ENCODE peak calls at places on chromosomes 11 and 22, in ten cellular contexts. One of them, this sample, is unnamed.

GRCh38 chr11:124096364-124096763 is 18.9 kb upstream of the VWA5A start:
- DNase-seq in lower leg skin: no peak
- DNase-seq in prostate gland: no peak
- DNase-seq in uterus: no peak
- DNase-seq in esophagus squamous epithelium: no peak
- DNase-seq in adrenal gland: no peak
- DNase-seq in heart left ventricle: no peak
- DNase-seq in sigmoid colon: no peak
- DNase-seq in esophagus muscularis mucosa: no peak
- DNase-seq in body of pancreas: no peak
- DNase-seq in this sample: no peak

GRCh38 chr11:102292951-102293350 is 24.3 kb upstream of the BIRC3 start:
- DNase-seq in adrenal gland: no peak
- DNase-seq in sigmoid colon: no peak
- DNase-seq in heart left ventricle: no peak
- DNase-seq in esophagus squamous epithelium: no peak
- DNase-seq in lower leg skin: no peak
- DNase-seq in uterus: no peak
- DNase-seq in body of pancreas: no peak
- DNase-seq in esophagus muscularis mucosa: no peak
- DNase-seq in prostate gland: no peak
- DNase-seq in this sample: no peak

GRCh38 chr11:77154381-77155081 is 26.5 kb downstream of the MYO7A start:
- DNase-seq in prostate gland: no peak
- DNase-seq in adrenal gland: peak; percentile 81
- DNase-seq in lower leg skin: no peak
- DNase-seq in esophagus muscularis mucosa: no peak
- DNase-seq in sigmoid colon: peak; percentile 67
- DNase-seq in body of pancreas: no peak
- DNase-seq in esophagus squamous epithelium: no peak
- DNase-seq in heart left ventricle: peak; percentile 65
- DNase-seq in uterus: no peak
- DNase-seq in this sample: no peak

GRCh38 chr11:86551286-86551685 is 121.1 kb downstream of the ME3 start:
- DNase-seq in esophagus squamous epithelium: no peak
- DNase-seq in heart left ventricle: no peak
- DNase-seq in adrenal gland: peak; percentile 53
- DNase-seq in body of pancreas: peak; percentile 67
- DNase-seq in sigmoid colon: no peak
- DNase-seq in prostate gland: peak; percentile 48
- DNase-seq in lower leg skin: no peak
- DNase-seq in uterus: peak; percentile 59
- DNase-seq in esophagus muscularis mucosa: no peak
- DNase-seq in this sample: no peak

GRCh38 chr11:42958635-42959034 is 353.2 kb upstream of the API5 start:
- DNase-seq in esophagus muscularis mucosa: no peak
- DNase-seq in sigmoid colon: no peak
- DNase-seq in body of pancreas: no peak
- DNase-seq in heart left ventricle: no peak
- DNase-seq in prostate gland: no peak
- DNase-seq in adrenal gland: no peak
- DNase-seq in esophagus squamous epithelium: no peak
- DNase-seq in lower leg skin: no peak
- DNase-seq in uterus: no peak
- DNase-seq in this sample: no peak

GRCh38 chr11:61533401-61533800 is 24.9 kb downstream of the LRRC10B start:
- DNase-seq in body of pancreas: peak; percentile 66
- DNase-seq in uterus: no peak
- DNase-seq in esophagus muscularis mucosa: no peak
- DNase-seq in lower leg skin: no peak
- DNase-seq in adrenal gland: no peak
- DNase-seq in sigmoid colon: no peak
- DNase-seq in prostate gland: peak; percentile 72
- DNase-seq in esophagus squamous epithelium: no peak
- DNase-seq in heart left ventricle: no peak
- DNase-seq in this sample: no peak

GRCh38 chr11:61742391-61742790 is 10.0 kb upstream of the MYRF start:
- DNase-seq in uterus: no peak
- DNase-seq in adrenal gland: no peak
- DNase-seq in prostate gland: no peak
- DNase-seq in lower leg skin: no peak
- DNase-seq in esophagus squamous epithelium: no peak
- DNase-seq in body of pancreas: no peak
- DNase-seq in heart left ventricle: no peak
- DNase-seq in sigmoid colon: no peak
- DNase-seq in esophagus muscularis mucosa: no peak
- DNase-seq in this sample: no peak

GRCh38 chr11:78432058-78432515 is 14.5 kb upstream of the GAB2 start:
- DNase-seq in esophagus squamous epithelium: no peak
- DNase-seq in heart left ventricle: no peak
- DNase-seq in lower leg skin: no peak
- DNase-seq in sigmoid colon: no peak
- DNase-seq in uterus: peak; percentile 55
- DNase-seq in prostate gland: no peak
- DNase-seq in adrenal gland: peak; percentile 37
- DNase-seq in body of pancreas: no peak
- DNase-seq in esophagus muscularis mucosa: no peak
- DNase-seq in this sample: no peak

GRCh38 chr22:25172153-25172552 is 27.5 kb upstream of the CRYBB3 start:
- DNase-seq in prostate gland: peak; percentile 35
- DNase-seq in body of pancreas: peak; percentile 12
- DNase-seq in esophagus muscularis mucosa: no peak
- DNase-seq in esophagus squamous epithelium: no peak
- DNase-seq in lower leg skin: no peak
- DNase-seq in heart left ventricle: no peak
- DNase-seq in sigmoid colon: no peak
- DNase-seq in uterus: no peak
- DNase-seq in adrenal gland: peak; percentile 44
- DNase-seq in this sample: no peak

GRCh38 chr11:126256216-126256615 is 12.5 kb downstream of the SRPRA start:
- DNase-seq in sigmoid colon: no peak
- DNase-seq in uterus: no peak
- DNase-seq in prostate gland: no peak
- DNase-seq in adrenal gland: no peak
- DNase-seq in body of pancreas: no peak
- DNase-seq in esophagus squamous epithelium: no peak
- DNase-seq in lower leg skin: no peak
- DNase-seq in heart left ventricle: no peak
- DNase-seq in esophagus muscularis mucosa: no peak
- DNase-seq in this sample: no peak

GRCh38 chr11:64007629-64008282 is 21.5 kb downstream of the OTUB1 start:
- DNase-seq in heart left ventricle: peak; percentile 76
- DNase-seq in body of pancreas: peak; percentile 88
- DNase-seq in uterus: peak; percentile 70
- DNase-seq in esophagus muscularis mucosa: peak; percentile 93
- DNase-seq in adrenal gland: peak; percentile 93
- DNase-seq in sigmoid colon: peak; percentile 87
- DNase-seq in esophagus squamous epithelium: no peak
- DNase-seq in lower leg skin: peak; percentile 93
- DNase-seq in prostate gland: no peak
- DNase-seq in this sample: no peak

GRCh38 chr22:45938913-45939312 is 38.0 kb downstream of the WNT7B start:
- DNase-seq in sigmoid colon: no peak
- DNase-seq in prostate gland: no peak
- DNase-seq in adrenal gland: no peak
- DNase-seq in uterus: no peak
- DNase-seq in body of pancreas: no peak
- DNase-seq in esophagus muscularis mucosa: no peak
- DNase-seq in esophagus squamous epithelium: no peak
- DNase-seq in heart left ventricle: no peak
- DNase-seq in lower leg skin: no peak
- DNase-seq in this sample: no peak

GRCh38 chr11:125092669-125093068 is 18.8 kb downstream of the TMEM218 start:
- DNase-seq in uterus: no peak
- DNase-seq in esophagus muscularis mucosa: no peak
- DNase-seq in adrenal gland: no peak
- DNase-seq in heart left ventricle: no peak
- DNase-seq in esophagus squamous epithelium: no peak
- DNase-seq in prostate gland: no peak
- DNase-seq in sigmoid colon: no peak
- DNase-seq in body of pancreas: no peak
- DNase-seq in lower leg skin: no peak
- DNase-seq in this sample: no peak

GRCh38 chr22:43426816-43427215 is 15.0 kb downstream of the MPPED1 start:
- DNase-seq in heart left ventricle: no peak
- DNase-seq in adrenal gland: no peak
- DNase-seq in sigmoid colon: no peak
- DNase-seq in lower leg skin: no peak
- DNase-seq in esophagus muscularis mucosa: no peak
- DNase-seq in uterus: no peak
- DNase-seq in prostate gland: no peak
- DNase-seq in esophagus squamous epithelium: no peak
- DNase-seq in body of pancreas: no peak
- DNase-seq in this sample: no peak

GRCh38 chr22:24465566-24465965 is 29.6 kb upstream of the UPB1 start:
- DNase-seq in body of pancreas: no peak
- DNase-seq in uterus: no peak
- DNase-seq in heart left ventricle: no peak
- DNase-seq in esophagus muscularis mucosa: no peak
- DNase-seq in adrenal gland: no peak
- DNase-seq in prostate gland: no peak
- DNase-seq in sigmoid colon: no peak
- DNase-seq in esophagus squamous epithelium: no peak
- DNase-seq in lower leg skin: no peak
- DNase-seq in this sample: no peak

GRCh38 chr11:95904009-95904650 is 19.8 kb downstream of the MTMR2 start:
- DNase-seq in body of pancreas: no peak
- DNase-seq in esophagus squamous epithelium: no peak
- DNase-seq in heart left ventricle: no peak
- DNase-seq in prostate gland: no peak
- DNase-seq in esophagus muscularis mucosa: no peak
- DNase-seq in uterus: no peak
- DNase-seq in lower leg skin: no peak
- DNase-seq in sigmoid colon: no peak
- DNase-seq in adrenal gland: no peak
- DNase-seq in this sample: no peak

GRCh38 chr11:130178992-130179391 is 19.4 kb downstream of the ST14 start:
- DNase-seq in adrenal gland: no peak
- DNase-seq in prostate gland: no peak
- DNase-seq in heart left ventricle: no peak
- DNase-seq in body of pancreas: no peak
- DNase-seq in sigmoid colon: no peak
- DNase-seq in esophagus muscularis mucosa: no peak
- DNase-seq in lower leg skin: no peak
- DNase-seq in esophagus squamous epithelium: no peak
- DNase-seq in uterus: no peak
- DNase-seq in this sample: no peak

GRCh38 chr11:104159356-104159755 is 4.6 kb downstream of the PDGFD start:
- DNase-seq in heart left ventricle: no peak
- DNase-seq in sigmoid colon: no peak
- DNase-seq in adrenal gland: no peak
- DNase-seq in lower leg skin: no peak
- DNase-seq in esophagus squamous epithelium: no peak
- DNase-seq in prostate gland: no peak
- DNase-seq in uterus: no peak
- DNase-seq in body of pancreas: no peak
- DNase-seq in esophagus muscularis mucosa: no peak
- DNase-seq in this sample: no peak

GRCh38 chr22:27108425-27109114 is 451.2 kb downstream of the MIAT start:
- DNase-seq in sigmoid colon: peak; percentile 93
- DNase-seq in esophagus squamous epithelium: no peak
- DNase-seq in esophagus muscularis mucosa: peak; percentile 97
- DNase-seq in lower leg skin: peak; percentile 88
- DNase-seq in heart left ventricle: no peak
- DNase-seq in prostate gland: no peak
- DNase-seq in adrenal gland: peak; percentile 70
- DNase-seq in uterus: peak; percentile 69
- DNase-seq in body of pancreas: peak; percentile 51
- DNase-seq in this sample: peak; percentile 60

GRCh38 chr22:38737302-38738060 is 18.3 kb downstream of the SUN2 start:
- DNase-seq in esophagus squamous epithelium: no peak
- DNase-seq in uterus: no peak
- DNase-seq in heart left ventricle: no peak
- DNase-seq in prostate gland: no peak
- DNase-seq in esophagus muscularis mucosa: no peak
- DNase-seq in adrenal gland: no peak
- DNase-seq in sigmoid colon: no peak
- DNase-seq in lower leg skin: no peak
- DNase-seq in body of pancreas: no peak
- DNase-seq in this sample: no peak
- TF ChIP-seq POLR2A in esophagus squamous epithelium: no peak
- TF ChIP-seq POLR2A in uterus: no peak
- TF ChIP-seq POLR2A in heart left ventricle: no peak
- TF ChIP-seq POLR2A in prostate gland: no peak
- TF ChIP-seq POLR2A in esophagus muscularis mucosa: no peak
- TF ChIP-seq POLR2A in adrenal gland: no peak
- TF ChIP-seq POLR2A in sigmoid colon: no peak
- TF ChIP-seq POLR2A in lower leg skin: no peak
- TF ChIP-seq POLR2A in body of pancreas: no peak
- TF ChIP-seq POLR2A in this sample: no peak

GRCh38 chr11:17473071-17473744 is 3.4 kb downstream of the ABCC8 start:
- DNase-seq in heart left ventricle: no peak
- DNase-seq in uterus: no peak
- DNase-seq in prostate gland: no peak
- DNase-seq in adrenal gland: no peak
- DNase-seq in sigmoid colon: no peak
- DNase-seq in lower leg skin: no peak
- DNase-seq in esophagus squamous epithelium: no peak
- DNase-seq in esophagus muscularis mucosa: no peak
- DNase-seq in body of pancreas: no peak
- DNase-seq in this sample: no peak
- TF ChIP-seq POLR2A in heart left ventricle: no peak
- TF ChIP-seq POLR2A in uterus: no peak
- TF ChIP-seq POLR2A in prostate gland: no peak
- TF ChIP-seq POLR2A in adrenal gland: no peak
- TF ChIP-seq POLR2A in sigmoid colon: no peak
- TF ChIP-seq POLR2A in lower leg skin: no peak
- TF ChIP-seq POLR2A in esophagus squamous epithelium: no peak
- TF ChIP-seq POLR2A in esophagus muscularis mucosa: no peak
- TF ChIP-seq POLR2A in body of pancreas: no peak
- TF ChIP-seq POLR2A in this sample: no peak

GRCh38 chr11:6234314-6235031 is at the start of gene FHIP1B:
- DNase-seq in heart left ventricle: peak; percentile 100
- DNase-seq in uterus: peak; percentile 100
- DNase-seq in sigmoid colon: peak; percentile 100
- DNase-seq in adrenal gland: peak; percentile 100
- DNase-seq in esophagus muscularis mucosa: peak; percentile 100
- DNase-seq in lower leg skin: peak; percentile 100
- DNase-seq in prostate gland: peak; percentile 100
- DNase-seq in esophagus squamous epithelium: peak; percentile 98
- DNase-seq in body of pancreas: peak; percentile 100
- DNase-seq in this sample: peak; percentile 100
- TF ChIP-seq POLR2A in heart left ventricle: no peak
- TF ChIP-seq POLR2A in uterus: peak; percentile 33
- TF ChIP-seq POLR2A in sigmoid colon: peak; percentile 16
- TF ChIP-seq POLR2A in adrenal gland: no peak
- TF ChIP-seq POLR2A in esophagus muscularis mucosa: peak; percentile 31
- TF ChIP-seq POLR2A in lower leg skin: no peak
- TF ChIP-seq POLR2A in prostate gland: peak; percentile 81
- TF ChIP-seq POLR2A in esophagus squamous epithelium: peak; percentile 74
- TF ChIP-seq POLR2A in body of pancreas: no peak
- TF ChIP-seq POLR2A in this sample: peak; percentile 30

DNA sequence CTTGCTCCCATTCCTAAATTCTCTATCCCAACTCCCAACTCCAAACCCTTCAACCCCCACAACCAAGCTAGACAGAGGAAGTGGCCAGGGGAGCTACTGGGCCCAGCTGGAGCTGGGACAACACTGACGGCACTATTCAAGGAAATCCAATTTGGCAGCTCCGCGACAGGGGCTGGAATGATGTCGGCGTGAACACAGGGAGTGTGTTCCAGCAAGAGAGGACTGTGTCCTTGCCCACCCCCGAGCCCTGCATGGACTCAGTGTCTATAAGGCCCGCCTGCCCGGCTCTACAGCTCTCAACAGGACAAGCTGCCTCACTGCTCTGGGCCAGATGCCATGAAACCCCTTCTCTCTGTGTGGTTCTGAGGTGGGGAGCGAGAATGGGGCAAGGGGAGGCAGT is 11.3 kb downstream of the PCSK7 start:
- DNase-seq in heart left ventricle: peak; percentile 79
- DNase-seq in body of pancreas: peak; percentile 57
- DNase-seq in prostate gland: no peak
- DNase-seq in lower leg skin: peak; percentile 86
- DNase-seq in uterus: peak; percentile 67
- DNase-seq in esophagus muscularis mucosa: no peak
- DNase-seq in esophagus squamous epithelium: no peak
- DNase-seq in sigmoid colon: peak; percentile 94
- DNase-seq in adrenal gland: peak; percentile 54
- DNase-seq in this sample: peak; percentile 71
- TF ChIP-seq POLR2A in heart left ventricle: no peak
- TF ChIP-seq POLR2A in body of pancreas: no peak
- TF ChIP-seq POLR2A in prostate gland: no peak
- TF ChIP-seq POLR2A in lower leg skin: no peak
- TF ChIP-seq POLR2A in uterus: no peak
- TF ChIP-seq POLR2A in esophagus muscularis mucosa: no peak
- TF ChIP-seq POLR2A in esophagus squamous epithelium: peak; percentile 13
- TF ChIP-seq POLR2A in sigmoid colon: peak; percentile 22
- TF ChIP-seq POLR2A in adrenal gland: no peak
- TF ChIP-seq POLR2A in this sample: no peak